ENCODE peak calls at places on chromosome 4, in nine cellular contexts. Z, I, U, B, P, V, T, J and A are unnamed samples.

GRCh38 chr4:84474107-84474506 is 25.0 kb downstream of the NKX6-1 start:
- DNase-seq in T (no peak), V (no peak), I (no peak), J (no peak), B (no peak), P (no peak), Z (no peak), U (no peak), A (no peak)

GRCh38 chr4:104901438-104901837 is 245.2 kb upstream of the TET2 start:
- DNase-seq in J (no peak), I (no peak), U (no peak), V (no peak), T (no peak), P (no peak), Z (no peak), B (no peak), A (no peak)

GRCh38 chr4:104879367-104879766 is 267.3 kb upstream of the TET2 start:
- DNase-seq in B (no peak), V (no peak), J (no peak), Z (no peak), U (no peak), T (no peak), I (no peak), P (no peak), A (no peak)

GRCh38 chr4:121658125-121658524 is 38.7 kb downstream of the ANXA5 start:
- DNase-seq in B (no peak), I (no peak), J (no peak), P (no peak), T (no peak), U (no peak), Z (no peak), V (no peak), A (no peak)

GRCh38 chr4:41145571-41146078 is 68.7 kb downstream of the APBB2 start:
- DNase-seq in J (no peak), U (no peak), I (no peak), V (no peak), T (no peak), B (no peak), Z (no peak), P (no peak), A (no peak)

GRCh38 chr4:105257817-105258495 is 111.3 kb downstream of the TET2 start:
- DNase-seq in T (no peak), J (no peak), I (no peak), V (no peak), U (no peak), P (no peak), B (no peak), Z (no peak), A (no peak)

GRCh38 chr4:98574816-98575215 is 83.6 kb downstream of the TSPAN5 start:
- DNase-seq in I (no peak), V (no peak), U (no peak), T (no peak), P (no peak), B (no peak), Z (no peak), J (no peak), A (no peak)

GRCh38 chr4:114400531-114400930 is 198.1 kb upstream of the UGT8 start:
- DNase-seq in J (no peak), I (no peak), Z (no peak), P (no peak), V (no peak), T (no peak), B (no peak), U (no peak), A (no peak)

GRCh38 chr4:16238304-16238703 is 12.0 kb upstream of the TAPT1 start:
- DNase-seq in B (no peak), I (no peak), T (no peak), U (no peak), V (no peak), P (no peak), J (no peak), Z (no peak), A (no peak)

GRCh38 chr4:19358015-19358414 is 893.7 kb upstream of the SLIT2 start:
- DNase-seq in J (no peak), Z (no peak), V (no peak), B (no peak), T (no peak), I (no peak), P (no peak), U (no peak), A (no peak)

GRCh38 chr4:10008208-10009005 is 12.9 kb downstream of the SLC2A9 start:
- DNase-seq in U (no peak), T (no peak), J (no peak), I (no peak), B (no peak), P (no peak), Z (no peak), V (no peak), A (no peak)

GRCh38 chr4:164116286-164116685 is 621.8 kb downstream of the TMA16 start:
- DNase-seq in J (no peak), I (no peak), T (no peak), V (no peak), U (no peak), Z (no peak), P (no peak), B (no peak), A (no peak)

GRCh38 chr4:74410741-74411140 is 34.2 kb upstream of the AREG start:
- DNase-seq in U (no peak), T (no peak), B (no peak), P (no peak), Z (no peak), J (no peak), V (no peak), I (no peak), A (no peak)

GRCh38 chr4:65917486-65917885 is 247.2 kb upstream of the EPHA5 start:
- DNase-seq in J (no peak), T (no peak), U (no peak), P (no peak), Z (no peak), I (no peak), V (no peak), B (no peak), A (no peak)

GRCh38 chr4:95219109-95219508 is 329.7 kb downstream of the UNC5C start:
- DNase-seq in Z (no peak), I (no peak), U (no peak), B (no peak), T (no peak), J (no peak), P (no peak), V (no peak), A (no peak)

GRCh38 chr4:20528508-20528907 is 171.8 kb upstream of the PACRGL start:
- DNase-seq in I (no peak), U (no peak), J (no peak), V (no peak), T (no peak), B (no peak), Z (no peak), P (no peak), A (no peak)

GRCh38 chr4:88803600-88804096 is 106.0 kb upstream of the NAP1L5 start:
- DNase-seq in T (no peak), B (no peak), Z (no peak), U (no peak), I (peak), P (no peak), J (peak), V (peak), A (no peak)
- H3K27ac ChIP-seq in T (no peak), B (peak), Z (no peak), U (no peak), I (peak), P (no peak), J (no peak), V (peak), A (peak)

DNA sequence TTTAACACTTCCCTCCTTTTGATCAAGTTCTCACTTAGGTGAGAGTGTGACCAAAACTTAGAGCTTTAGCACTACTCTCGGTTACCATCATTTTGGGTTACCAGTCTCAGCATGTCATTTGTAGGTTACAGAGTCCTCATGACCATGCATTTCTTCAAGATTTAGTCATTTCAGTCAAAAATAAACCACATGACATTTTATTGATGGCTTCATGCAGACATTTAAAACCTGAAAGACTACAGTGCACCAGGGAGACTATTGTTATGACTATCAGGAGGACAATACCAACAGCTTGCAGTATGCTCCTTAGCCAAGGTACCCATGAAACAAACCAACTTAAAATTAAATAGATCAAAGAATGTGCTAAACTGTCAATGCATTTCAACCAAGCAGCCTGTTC is 498.1 kb upstream of the FSTL5 start:
- DNase-seq in T (no peak), V (no peak), P (no peak), I (no peak), B (no peak), U (no peak), Z (no peak), J (no peak), A (no peak)
- H3K27ac ChIP-seq in T (no peak), V (no peak), P (no peak), I (no peak), B (no peak), U (no peak), Z (no peak), J (no peak), A (no peak)

GRCh38 chr4:129062580-129062979 is 30.8 kb downstream of the SCLT1 start:
- DNase-seq in J (no peak), B (no peak), V (no peak), Z (no peak), P (no peak), T (no peak), U (no peak), I (no peak), A (no peak)

GRCh38 chr4:129064717-129065116 is 28.6 kb downstream of the SCLT1 start:
- DNase-seq in V (no peak), I (no peak), Z (no peak), T (no peak), P (no peak), J (no peak), U (no peak), B (no peak), A (no peak)

GRCh38 chr4:129059028-129059427 is 34.3 kb downstream of the SCLT1 start:
- DNase-seq in I (no peak), V (no peak), J (no peak), U (no peak), Z (no peak), T (no peak), B (no peak), P (no peak), A (no peak)

GRCh38 chr4:129063640-129064039 is 29.7 kb downstream of the SCLT1 start:
- DNase-seq in U (no peak), P (no peak), B (no peak), V (no peak), Z (no peak), I (no peak), T (no peak), J (no peak), A (no peak)
- H3K27ac ChIP-seq in U (no peak), P (no peak), B (no peak), V (no peak), Z (no peak), I (no peak), T (no peak), J (no peak), A (no peak)

GRCh38 chr4:57064811-57065711 is 45.1 kb downstream of the IGFBP7 start:
- DNase-seq in P (peak), Z (peak), U (no peak), I (no peak), B (peak), T (no peak), J (no peak), V (peak), A (no peak)

GRCh38 chr4:57061395-57061794 is 48.8 kb downstream of the IGFBP7 start:
- DNase-seq in P (no peak), B (no peak), Z (no peak), U (no peak), J (no peak), T (no peak), I (no peak), V (no peak), A (no peak)

GRCh38 chr4:57063518-57063917 is 46.7 kb downstream of the IGFBP7 start:
- DNase-seq in Z (no peak), V (no peak), U (no peak), I (no peak), J (no peak), B (no peak), T (no peak), P (no peak), A (no peak)

GRCh38 chr4:57065730-57066482 is 44.3 kb downstream of the IGFBP7 start:
- DNase-seq in V (no peak), J (no peak), T (no peak), U (no peak), P (no peak), I (no peak), B (no peak), Z (no peak), A (no peak)

DNA sequence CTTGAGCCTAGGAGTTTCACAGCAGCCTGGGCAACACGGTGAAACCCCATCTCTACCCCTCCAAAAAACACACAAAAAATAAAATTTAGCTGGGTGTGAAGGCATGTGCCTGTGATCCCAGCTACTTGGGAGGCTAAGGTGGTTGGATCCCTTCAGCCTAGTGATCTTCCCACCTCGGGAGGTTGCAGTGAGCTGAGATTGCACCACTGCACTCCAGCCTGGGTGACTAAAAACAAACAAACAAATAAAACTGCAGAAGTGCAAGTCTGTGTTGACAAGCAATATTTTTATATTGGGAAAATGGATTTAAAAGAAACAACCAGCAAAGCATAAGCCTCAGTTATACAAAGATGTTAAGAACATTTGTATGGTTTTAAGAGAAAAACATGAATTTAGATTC is 46.1 kb downstream of the IGFBP7 start:
- DNase-seq in B (no peak), Z (no peak), U (no peak), J (no peak), T (no peak), V (no peak), P (no peak), I (no peak), A (no peak)
- H3K27ac ChIP-seq in B (peak), Z (no peak), U (no peak), J (no peak), T (no peak), V (no peak), P (peak), I (no peak), A (no peak)

GRCh38 chr4:78599931-78600375 is 48.4 kb downstream of the ANXA3 start:
- DNase-seq in U (no peak), V (no peak), T (no peak), J (no peak), P (no peak), I (no peak), Z (no peak), B (no peak), A (no peak)

GRCh38 chr4:78603384-78603783 is 51.8 kb downstream of the ANXA3 start:
- DNase-seq in I (no peak), U (no peak), J (no peak), P (no peak), T (no peak), B (no peak), Z (no peak), V (no peak), A (no peak)

GRCh38 chr4:78602334-78602733 is 50.8 kb downstream of the ANXA3 start:
- DNase-seq in I (no peak), U (no peak), V (no peak), P (no peak), Z (no peak), T (no peak), J (no peak), B (no peak), A (no peak)

GRCh38 chr4:78599147-78599546 is 47.6 kb downstream of the ANXA3 start:
- DNase-seq in V (no peak), U (no peak), P (no peak), B (no peak), J (no peak), Z (no peak), T (no peak), I (no peak), A (no peak)

DNA sequence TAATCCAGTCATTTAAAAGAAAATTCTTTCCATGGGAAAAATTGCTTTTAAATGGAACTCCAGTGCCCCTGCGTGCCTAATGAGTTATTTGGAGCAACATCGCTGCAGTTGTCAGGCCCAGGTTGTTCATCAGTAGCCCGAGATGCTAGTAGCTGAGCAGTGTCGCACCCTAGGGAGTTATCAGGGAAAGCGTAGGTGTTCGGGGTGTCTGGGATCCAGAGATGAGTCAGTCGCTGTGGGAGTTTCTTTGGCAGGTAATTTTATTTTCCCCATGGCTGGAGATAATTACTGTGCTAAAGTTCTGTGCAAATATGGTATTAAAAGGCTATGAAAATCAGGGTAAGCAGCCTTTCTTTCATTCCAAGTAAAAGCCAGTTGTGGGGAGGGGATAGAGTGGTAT is 49.4 kb downstream of the ANXA3 start:
- DNase-seq in B (no peak), P (no peak), J (peak), U (no peak), V (no peak), T (no peak), I (no peak), Z (no peak), A (no peak)
- H3K27ac ChIP-seq in B (no peak), P (no peak), J (no peak), U (no peak), V (no peak), T (no peak), I (no peak), Z (no peak), A (no peak)

GRCh38 chr4:37745946-37746345 is 59.8 kb upstream of the RELL1 start:
- DNase-seq in B (no peak), U (no peak), I (no peak), P (no peak), Z (no peak), J (no peak), V (no peak), T (no peak), A (no peak)

GRCh38 chr4:37748546-37748945 is 62.4 kb upstream of the RELL1 start:
- DNase-seq in T (no peak), U (no peak), V (no peak), Z (no peak), B (no peak), J (peak), I (no peak), P (no peak), A (no peak)

GRCh38 chr4:37754410-37755185 is 68.4 kb upstream of the RELL1 start:
- DNase-seq in V (no peak), I (no peak), B (no peak), T (no peak), Z (no peak), P (no peak), J (no peak), U (no peak), A (no peak)

GRCh38 chr4:37749398-37749988 is 63.3 kb upstream of the RELL1 start:
- DNase-seq in V (no peak), P (no peak), B (no peak), J (no peak), Z (no peak), I (no peak), T (no peak), U (no peak), A (no peak)
- H3K27ac ChIP-seq in V (no peak), P (no peak), B (no peak), J (no peak), Z (no peak), I (no peak), T (no peak), U (no peak), A (no peak)

GRCh38 chr4:31043382-31044062 is 323.4 kb downstream of the PCDH7 start:
- DNase-seq in I (no peak), Z (no peak), J (no peak), U (no peak), T (no peak), V (no peak), B (no peak), P (no peak), A (no peak)
- H3K27ac ChIP-seq in I (no peak), Z (no peak), J (peak), U (no peak), T (no peak), V (no peak), B (no peak), P (no peak), A (no peak)

DNA sequence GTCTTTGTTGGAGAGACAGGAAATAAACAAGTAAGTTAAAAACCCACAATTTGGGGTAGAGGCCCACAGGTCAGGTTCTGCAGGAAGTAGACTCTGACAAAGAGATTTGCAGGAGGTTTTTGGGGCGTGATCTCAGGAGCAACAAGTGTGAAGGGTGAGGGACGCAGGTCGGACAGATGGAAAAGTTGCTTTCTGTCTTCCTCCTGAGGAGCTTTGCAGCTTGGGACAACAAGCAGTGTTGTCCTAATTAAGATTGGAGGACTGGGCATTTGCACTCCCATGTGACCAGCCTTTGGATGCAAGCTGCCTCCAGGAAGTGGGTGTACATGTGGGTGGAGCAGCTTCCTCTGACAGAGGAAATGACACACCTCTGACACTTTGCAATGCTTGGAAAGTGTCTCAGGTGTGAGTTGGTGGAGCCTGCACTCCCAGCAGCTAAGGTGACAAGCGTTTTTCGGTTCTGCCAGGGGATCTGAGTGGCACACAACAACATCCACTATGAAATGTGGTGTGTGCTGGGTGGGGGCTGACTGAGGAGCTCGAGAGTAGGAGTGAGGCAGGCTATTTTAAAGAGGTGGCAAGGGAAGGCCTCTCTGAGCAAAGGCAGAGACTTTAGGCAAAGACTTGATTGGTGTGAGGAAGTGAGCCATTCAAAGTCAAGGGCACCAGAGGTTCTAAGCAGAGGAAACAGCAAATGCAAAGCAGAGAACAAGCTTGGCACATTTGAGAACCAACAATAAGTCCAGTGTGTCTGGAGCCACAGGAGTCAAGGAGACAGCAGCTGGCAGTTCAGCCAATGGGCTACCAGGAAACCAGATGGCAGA is 339.8 kb upstream of the GATB start:
- DNase-seq in V (peak), P (no peak), U (no peak), I (no peak), Z (no peak), B (no peak), J (no peak), T (peak), A (no peak)
- H3K27ac ChIP-seq in V (peak), P (no peak), U (no peak), I (peak), Z (no peak), B (no peak), J (no peak), T (peak), A (peak)

GRCh38 chr4:2714918-2715317 is 41.2 kb downstream of the TNIP2 start:
- DNase-seq in J (no peak), Z (no peak), V (no peak), P (no peak), I (no peak), U (peak), T (no peak), B (no peak), A (no peak)

GRCh38 chr4:2713337-2713736 is 42.8 kb downstream of the TNIP2 start:
- DNase-seq in T (no peak), V (no peak), U (no peak), Z (no peak), P (no peak), B (no peak), J (no peak), I (no peak), A (no peak)

GRCh38 chr4:2715426-2715825 is 40.7 kb downstream of the TNIP2 start:
- DNase-seq in U (peak), Z (no peak), B (no peak), P (no peak), I (no peak), J (no peak), V (no peak), T (no peak), A (no peak)

GRCh38 chr4:2712261-2712842 is 43.8 kb downstream of the TNIP2 start:
- DNase-seq in Z (no peak), B (no peak), J (peak), T (no peak), I (no peak), U (no peak), P (no peak), V (no peak), A (no peak)

GRCh38 chr4:2714071-2714770 is 41.9 kb downstream of the TNIP2 start:
- DNase-seq in V (no peak), P (no peak), I (no peak), U (peak), B (peak), Z (no peak), J (no peak), T (no peak), A (no peak)
- H3K27ac ChIP-seq in V (no peak), P (no peak), I (no peak), U (no peak), B (peak), Z (no peak), J (no peak), T (peak), A (peak)